ENCODE peak calls at places on chromosome 22, in ten cellular contexts. Z is upper lobe of right lung; D is activated CD8-positive, alpha-beta memory T cell treated with anti-CD3 and anti-CD28 coated beads, Interleukin-2, amount 10 ng/mL, durations not matched to agents 7 days and 5 days; S is astrocyte of the spinal cord; G is RCC 7860; F is lower leg skin; H is colonic mucosa; R is HuH-7; N is NCI-H774; P is dermis microvascular lymphatic vessel endothelial cell. W is an unnamed sample.

GRCh38 chr22:36432592-36433317 is 45.0 kb upstream of the MYH9 start:
- DNase-seq in Z (no peak), D (no peak), S (peak), G (no peak), F (no peak), H (no peak), R (no peak), N (no peak), P (no peak), W (no peak)

GRCh38 chr22:46047841-46048595 is 71.1 kb upstream of the WNT7B start:
- DNase-seq in Z (peak), D (no peak), S (no peak), G (no peak), F (no peak), H (no peak), R (no peak), N (no peak), P (no peak), W (no peak)

GRCh38 chr22:22214819-22215329 is 29.7 kb upstream of the VPREB1 start:
- DNase-seq in Z (no peak), D (no peak), S (no peak), G (no peak), F (no peak), H (no peak), R (peak), N (no peak), P (no peak), W (no peak)

GRCh38 chr22:42236268-42236667 is 34.2 kb downstream of the TCF20 start:
- DNase-seq in Z (no peak), D (no peak), S (no peak), G (no peak), F (no peak), H (no peak), R (no peak), N (no peak), P (no peak), W (no peak)

GRCh38 chr22:50271519-50271970 is 1.4 kb upstream of the MAPK11 start:
- DNase-seq in Z (peak), D (peak), S (peak), G (no peak), F (no peak), H (peak), R (peak), N (peak), P (peak), W (peak)

GRCh38 chr22:45318558-45319318 is 9.0 kb downstream of the FAM118A start:
- DNase-seq in Z (no peak), D (peak), S (no peak), G (no peak), F (no peak), H (no peak), R (no peak), N (no peak), P (peak), W (no peak)

GRCh38 chr22:36211237-36211881 is 9.8 kb upstream of the APOL4 start:
- DNase-seq in Z (no peak), D (peak), S (peak), G (peak), F (no peak), H (no peak), R (no peak), N (no peak), P (peak), W (peak)

GRCh38 chr22:17648564-17648963 is 10.0 kb downstream of the BCL2L13 start:
- DNase-seq in Z (no peak), D (no peak), S (no peak), G (no peak), F (no peak), H (no peak), R (no peak), N (no peak), P (no peak), W (no peak)

GRCh38 chr22:35219012-35219411 is 38.3 kb upstream of the HMGXB4 start:
- DNase-seq in Z (no peak), D (no peak), S (peak), G (peak), F (no peak), H (no peak), R (no peak), N (no peak), P (no peak), W (no peak)

W was measured in COR-L47.